ENCODE peak calls at places on chromosome 10, in eight cellular contexts. B is heart left ventricle; C is HepG2; J is upper lobe of left lung; Z is Karpas-422; I is CD8-positive, alpha-beta T cell; M is SJSA1; E is brain microvascular endothelial cell. R is an unnamed sample.

GRCh38 chr10:101123815-101124617 is 7.1 kb upstream of the TLX1 start:
- DNase-seq in B (no peak), C (no peak), J (no peak), Z (no peak), I (no peak), M (peak; percentile 34), E (no peak), R (no peak)

GRCh38 chr10:33302188-33302829 is 32.2 kb downstream of the NRP1 start:
- DNase-seq in B (peak; percentile 57), C (no peak), J (no peak), Z (no peak), I (no peak), M (no peak), E (no peak), R (no peak)

GRCh38 chr10:29820890-29821398 is 186.2 kb upstream of the SVIL start:
- DNase-seq in B (peak; percentile 60), C (no peak), J (no peak), Z (no peak), I (no peak), M (no peak), E (no peak), R (no peak)

GRCh38 chr10:93481931-93482834 is at the start of gene MYOF:
- DNase-seq in B (peak; percentile 58), C (peak; percentile 59), J (peak; percentile 70), Z (peak; percentile 80), I (peak; percentile 10), M (peak; percentile 81), E (peak; percentile 87), R (peak; percentile 78)

GRCh38 chr10:90871761-90872647 is at the start of gene RPP30:
- DNase-seq in B (peak; percentile 86), C (peak; percentile 75), J (peak; percentile 88), Z (peak; percentile 86), I (peak; percentile 65), M (peak; percentile 80), E (peak; percentile 83), R (peak; percentile 34)

GRCh38 chr10:73110345-73110849 is at the start of gene NUDT13:
- DNase-seq in B (peak; percentile 79), C (peak; percentile 83), J (peak; percentile 83), Z (peak; percentile 76), I (peak; percentile 10), M (peak; percentile 63), E (peak; percentile 78), R (no peak)

GRCh38 chr10:119640875-119641526 is 10.2 kb upstream of the BAG3 start:
- DNase-seq in B (no peak), C (peak; percentile 48), J (no peak), Z (no peak), I (no peak), M (no peak), E (no peak), R (no peak)

GRCh38 chr10:97673736-97674525 is 13.1 kb downstream of the AVPI1 start:
- DNase-seq in B (no peak), C (no peak), J (no peak), Z (no peak), I (no peak), M (no peak), E (peak; percentile 25), R (no peak)

GRCh38 chr10:75592888-75593643 is 161.6 kb downstream of the LRMDA start:
- DNase-seq in B (no peak), C (no peak), J (no peak), Z (no peak), I (no peak), M (no peak), E (no peak), R (no peak)

GRCh38 chr10:3010819-3011422 is 56.4 kb upstream of the PFKP start:
- DNase-seq in B (no peak), C (peak; percentile 21), J (no peak), Z (no peak), I (no peak), M (no peak), E (no peak), R (no peak)

GRCh38 chr10:30029890-30030261 is 29.5 kb downstream of the JCAD start:
- DNase-seq in B (no peak), C (no peak), J (no peak), Z (no peak), I (no peak), M (no peak), E (no peak), R (no peak)

GRCh38 chr10:2851544-2851943 is 215.8 kb upstream of the PFKP start:
- DNase-seq in B (no peak), C (no peak), J (no peak), Z (peak; percentile 94), I (no peak), M (no peak), E (no peak), R (no peak)

GRCh38 chr10:8967004-8967530 is 912.6 kb downstream of the GATA3 start:
- DNase-seq in B (no peak), C (no peak), J (no peak), Z (no peak), I (no peak), M (no peak), E (no peak), R (no peak)

GRCh38 chr10:58963101-58963534 is 213.3 kb upstream of the PHYHIPL start:
- DNase-seq in B (no peak), C (peak; percentile 70), J (no peak), Z (peak; percentile 58), I (no peak), M (no peak), E (no peak), R (no peak)

GRCh38 chr10:43781480-43782361 is 133.0 kb upstream of the ZNF32 start:
- DNase-seq in B (no peak), C (peak; percentile 6), J (no peak), Z (no peak), I (no peak), M (no peak), E (peak; percentile 18), R (no peak)

GRCh38 chr10:89163265-89163995 is 43.7 kb downstream of the CH25H start:
- DNase-seq in B (peak; percentile 37), C (no peak), J (peak; percentile 55), Z (no peak), I (peak; percentile 10), M (no peak), E (no peak), R (no peak)

GRCh38 chr10:98472171-98472570 is 25.4 kb upstream of the HPS1 start:
- DNase-seq in B (no peak), C (no peak), J (no peak), Z (no peak), I (no peak), M (no peak), E (no peak), R (no peak)

GRCh38 chr10:37976880-37977203 is 395 bp upstream of the ZNF25 start:
- DNase-seq in B (no peak), C (no peak), J (no peak), Z (no peak), I (no peak), M (no peak), E (no peak), R (no peak)

GRCh38 chr10:37972396-37972795 is 4.1 kb downstream of the ZNF25 start:
- DNase-seq in B (no peak), C (no peak), J (no peak), Z (no peak), I (no peak), M (no peak), E (no peak), R (no peak)

GRCh38 chr10:37975407-37975991 is 948 bp downstream of the ZNF25 start:
- DNase-seq in B (no peak), C (no peak), J (no peak), Z (peak; percentile 75), I (no peak), M (no peak), E (no peak), R (no peak)

GRCh38 chr10:37976091-37976879 is at the start of gene ZNF25:
- DNase-seq in B (peak; percentile 99), C (peak; percentile 99), J (peak; percentile 100), Z (peak; percentile 100), I (peak; percentile 95), M (peak; percentile 98), E (peak; percentile 98), R (peak; percentile 97)
- H3K27ac ChIP-seq in B (peak within 1 kb of the TSS; percentile 98), C (peak within 1 kb of the TSS; percentile 84), J (peak within 1 kb of the TSS; percentile 99), Z (peak within 1 kb of the TSS; percentile 82), I (peak within 1 kb of the TSS; percentile 84), M (peak within 1 kb of the TSS; percentile 68), E (peak within 1 kb of the TSS; percentile 85), R (peak within 1 kb of the TSS; percentile 48)

GRCh38 chr10:117542706-117543244 is at the start of gene EMX2:
- DNase-seq in B (no peak), C (no peak), J (no peak), Z (no peak), I (no peak), M (no peak), E (no peak), R (no peak)

GRCh38 chr10:117543999-117544728 is 1.6 kb downstream of the EMX2 start:
- DNase-seq in B (no peak), C (no peak), J (no peak), Z (no peak), I (no peak), M (no peak), E (no peak), R (no peak)

GRCh38 chr10:117541909-117542705 is 439 bp upstream of the EMX2 start:
- DNase-seq in B (no peak), C (no peak), J (no peak), Z (no peak), I (no peak), M (no peak), E (peak; percentile 71), R (no peak)

GRCh38 chr10:117544729-117545140 is 2.2 kb downstream of the EMX2 start:
- DNase-seq in B (no peak), C (no peak), J (no peak), Z (no peak), I (no peak), M (no peak), E (no peak), R (no peak)

GRCh38 chr10:117543245-117543998 is 876 bp downstream of the EMX2 start:
- DNase-seq in B (no peak), C (no peak), J (no peak), Z (no peak), I (no peak), M (no peak), E (peak; percentile 14), R (no peak)
- H3K27me3 ChIP-seq in B (peaks cover 95% of the 10 kb centered on the region), C (peaks cover 20% of the 10 kb centered on the region), J (peaks cover 77% of the 10 kb centered on the region), Z (no peaks in the 10 kb centered on the region), I (peaks cover 13% of the 10 kb centered on the region), M (peaks cover 64% of the 10 kb centered on the region), E (peaks cover 64% of the 10 kb centered on the region), R (peaks cover 96% of the 10 kb centered on the region)

DNA sequence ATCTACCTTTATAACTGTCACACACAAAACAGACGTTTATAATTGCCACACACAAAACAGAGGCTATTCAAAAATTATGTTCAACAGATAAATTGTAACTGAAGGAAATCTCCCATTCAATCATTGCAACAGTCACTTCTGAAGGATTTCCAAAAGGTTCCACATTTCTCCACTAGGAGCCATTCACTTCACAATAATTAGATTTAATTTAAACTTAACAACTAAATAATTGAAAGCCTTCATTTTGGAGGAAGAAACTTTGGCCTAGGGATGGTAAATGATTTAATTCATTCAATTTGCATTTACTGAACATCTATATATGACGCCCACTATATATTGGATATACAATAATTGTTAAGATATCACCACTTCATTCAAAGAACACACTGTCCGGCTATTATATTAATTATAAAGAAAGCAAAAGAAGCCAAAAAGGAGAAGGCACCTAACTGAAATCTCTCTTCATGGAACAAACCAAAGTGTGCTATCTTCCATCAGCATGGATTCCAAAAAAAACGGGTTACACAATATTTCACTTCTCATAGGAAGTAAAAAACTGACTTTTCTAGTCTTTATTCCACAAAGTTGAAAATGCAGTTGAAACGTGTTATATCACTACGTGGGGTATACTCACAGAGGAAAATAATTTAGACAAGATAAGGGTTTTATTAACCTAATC is 1.7 kb downstream of the ATAD1 start:
- DNase-seq in B (no peak), C (no peak), J (no peak), Z (no peak), I (no peak), M (no peak), E (no peak), R (no peak)
- H3K4me3 ChIP-seq in B (peak overlapping the region; percentile 83), C (peak overlapping the region; percentile 76), J (no peak overlapping the region), Z (peak overlapping the region; percentile 88), I (peak overlapping the region; percentile 83), M (peak overlapping the region; percentile 62), E (no peak overlapping the region), R (peak overlapping the region; percentile 87)

GRCh38 chr10:52889611-52890010 is 117.0 kb upstream of the MBL2 start:
- DNase-seq in B (no peak), C (no peak), J (no peak), Z (no peak), I (no peak), M (no peak), E (no peak), R (no peak)
- H3K27ac ChIP-seq in B (no peak overlapping the region), C (no peak overlapping the region), J (no peak overlapping the region), Z (no peak overlapping the region), I (no peak overlapping the region), M (no peak overlapping the region), E (no peak overlapping the region), R (no peak overlapping the region)

R was measured in AG04450.